ENCODE peak calls at places on chromosomes 4 and X, in eight cellular contexts. B is HFF-Myc, C is IMR-90, F is left ventricle myocardium inferior, E is psoas muscle, J is cardiac fibroblast, N is Peyer's patch, G is SK-N-SH. Y is an unnamed sample.

GRCh38 chr4:120318447-120318846 is 251.8 kb upstream of the MAD2L1 start:
- DNase-seq in B (no peak), C (no peak), F (no peak), E (no peak), J (no peak), N (no peak), G (no peak), Y (no peak)

GRCh38 chrX:21875013-21875412 is 19.2 kb downstream of the YY2 start:
- DNase-seq in B (no peak), C (no peak), F (no peak), E (no peak), J (no peak), N (no peak), G (peak; percentile 30), Y (no peak)

GRCh38 chr4:134546279-134546678 is 344.7 kb upstream of the PABPC4L start:
- DNase-seq in B (no peak), C (no peak), F (no peak), E (no peak), J (no peak), N (no peak), G (no peak), Y (no peak)

GRCh38 chr4:142091691-142092182 is 455.4 kb downstream of the IL15 start:
- DNase-seq in B (peak; percentile 83), C (peak; percentile 99), F (no peak), E (no peak), J (peak; percentile 100), N (no peak), G (no peak), Y (no peak)

GRCh38 chrX:120559799-120560198 is 963 bp downstream of the CUL4B start:
- DNase-seq in B (no peak), C (no peak), F (no peak), E (no peak), J (no peak), N (no peak), G (no peak), Y (no peak)

GRCh38 chrX:11100281-11101035 is 10.7 kb upstream of the HCCS start:
- DNase-seq in B (no peak), C (peak; percentile 80), F (no peak), E (no peak), J (peak; percentile 74), N (no peak), G (peak; percentile 34), Y (peak; percentile 84)

GRCh38 chrX:85619962-85620361 is 240.5 kb upstream of the POF1B start:
- DNase-seq in B (no peak), C (no peak), F (no peak), E (no peak), J (no peak), N (no peak), G (no peak), Y (no peak)

GRCh38 chr4:13627185-13627605 is 330 bp downstream of the BOD1L1 start:
- DNase-seq in B (no peak), C (no peak), F (no peak), E (peak; percentile 27), J (no peak), N (no peak), G (no peak), Y (peak; percentile 44)

GRCh38 chr4:71300964-71301363 is 37.9 kb upstream of the SLC4A4 start:
- DNase-seq in B (no peak), C (no peak), F (no peak), E (no peak), J (peak; percentile 6), N (peak; percentile 86), G (no peak), Y (no peak)

GRCh38 chr4:5923306-5923830 is 30.5 kb upstream of the CRMP1 start:
- DNase-seq in B (no peak), C (no peak), F (no peak), E (no peak), J (no peak), N (no peak), G (no peak), Y (peak; percentile 88)

GRCh38 chrX:16970977-16971376 is 24.5 kb downstream of the REPS2 start:
- DNase-seq in B (no peak), C (peak; percentile 30), F (no peak), E (no peak), J (peak; percentile 46), N (no peak), G (no peak), Y (no peak)

GRCh38 chr4:156949373-156949814 is 22.2 kb downstream of the PDGFC start:
- DNase-seq in B (no peak), C (peak; percentile 80), F (no peak), E (no peak), J (peak; percentile 95), N (no peak), G (no peak), Y (no peak)

GRCh38 chr4:88110826-88111225 is 47.6 kb downstream of the ABCG2 start:
- DNase-seq in B (no peak), C (no peak), F (no peak), E (no peak), J (no peak), N (no peak), G (no peak), Y (no peak)

GRCh38 chrX:22109442-22109841 is 77.3 kb downstream of the PHEX start:
- DNase-seq in B (no peak), C (peak; percentile 55), F (no peak), E (no peak), J (peak; percentile 61), N (no peak), G (no peak), Y (peak; percentile 45)

GRCh38 chr4:105520819-105521790 is 31.3 kb upstream of the ARHGEF38 start:
- DNase-seq in B (peak; percentile 15), C (peak; percentile 32), F (no peak), E (no peak), J (peak; percentile 62), N (no peak), G (peak; percentile 69), Y (peak; percentile 81)

GRCh38 chrX:22934640-22935039 is 65.1 kb upstream of the DDX53 start:
- DNase-seq in B (no peak), C (no peak), F (no peak), E (no peak), J (no peak), N (no peak), G (no peak), Y (no peak)

GRCh38 chr4:28822163-28822562 is 1898.0 kb upstream of the PCDH7 start:
- DNase-seq in B (no peak), C (peak; percentile 19), F (no peak), E (no peak), J (no peak), N (no peak), G (no peak), Y (no peak)

GRCh38 chr4:3323071-3323481 is 30.3 kb downstream of the RGS12 start:
- DNase-seq in B (no peak), C (no peak), F (no peak), E (no peak), J (no peak), N (no peak), G (no peak), Y (no peak)

GRCh38 chr4:152663203-152664066 is 16.4 kb downstream of the TMEM154 start:
- DNase-seq in B (no peak), C (no peak), F (no peak), E (no peak), J (peak; percentile 6), N (no peak), G (no peak), Y (no peak)

GRCh38 chr4:12500409-12500808 is 983.7 kb downstream of the RAB28 start:
- DNase-seq in B (no peak), C (no peak), F (no peak), E (no peak), J (no peak), N (no peak), G (no peak), Y (no peak)
- H3K4me3 ChIP-seq in B (no peak overlapping the region), C (no peak overlapping the region), F (no peak overlapping the region), E (no peak overlapping the region), J (no peak overlapping the region), N (no peak overlapping the region), G (no peak overlapping the region), Y (no peak overlapping the region)

DNA sequence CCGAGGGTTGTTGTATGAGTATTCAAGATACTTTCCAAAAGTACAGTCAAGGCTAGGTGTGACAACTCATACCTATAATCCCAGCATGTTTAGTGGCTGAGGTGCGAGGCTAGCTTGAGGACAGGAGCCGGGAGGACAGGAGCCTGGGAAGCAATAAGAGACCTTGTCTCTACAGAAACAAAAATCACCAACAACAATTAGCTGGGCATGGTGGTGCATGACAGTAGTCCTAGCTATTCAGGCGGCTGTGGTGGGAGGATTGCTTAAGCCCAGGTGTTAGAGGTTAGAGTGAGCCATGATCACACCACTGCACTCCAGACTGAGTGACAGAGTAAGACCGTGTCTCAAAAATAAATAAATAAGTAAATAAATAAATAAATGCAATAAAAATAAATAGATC is 91.6 kb downstream of the TLL1 start:
- DNase-seq in B (no peak), C (no peak), F (no peak), E (no peak), J (no peak), N (no peak), G (no peak), Y (no peak)
- H3K4me3 ChIP-seq in B (no peak overlapping the region), C (no peak overlapping the region), F (no peak overlapping the region), E (no peak overlapping the region), J (no peak overlapping the region), N (no peak overlapping the region), G (no peak overlapping the region), Y (no peak overlapping the region)

GRCh38 chrX:24169211-24169610 is 19.7 kb downstream of the ZFX start:
- DNase-seq in B (no peak), C (no peak), F (no peak), E (no peak), J (no peak), N (no peak), G (no peak), Y (no peak)
- H3K4me3 ChIP-seq in B (no peak overlapping the region), C (no peak overlapping the region), F (no peak overlapping the region), E (no peak overlapping the region), J (no peak overlapping the region), N (no peak overlapping the region), G (no peak overlapping the region), Y (no peak overlapping the region)

DNA sequence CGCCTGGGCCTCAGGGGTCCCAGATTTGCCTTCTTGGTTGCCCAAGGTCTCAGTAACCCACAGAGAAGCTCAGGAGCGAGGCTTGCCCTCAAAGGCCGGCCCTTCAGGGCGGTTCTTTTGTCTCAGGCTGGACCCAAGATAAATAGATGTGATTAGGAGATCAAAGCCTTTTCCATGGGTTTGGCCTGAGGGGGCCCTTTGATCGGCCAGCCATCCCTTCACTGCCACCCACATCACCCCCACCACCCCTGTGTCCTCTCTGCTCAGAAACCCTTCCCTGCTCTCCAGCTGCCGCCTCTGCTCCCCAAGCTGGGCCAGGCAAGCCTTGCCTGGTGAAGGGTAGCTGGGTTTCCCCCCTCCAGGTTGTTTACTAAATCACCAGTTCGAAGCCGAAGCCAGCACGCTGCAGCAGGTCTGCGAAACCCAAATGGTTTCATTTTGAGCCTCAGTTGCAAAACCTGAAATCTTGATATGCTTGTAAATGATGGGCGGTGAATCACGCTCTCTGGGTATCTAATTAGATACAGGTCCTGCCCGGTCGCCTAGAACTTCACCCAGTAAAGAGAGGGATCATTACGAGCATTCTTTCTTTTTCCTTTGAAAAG is 202.6 kb upstream of the BCOR start:
- DNase-seq in B (no peak), C (no peak), F (no peak), E (no peak), J (no peak), N (no peak), G (no peak), Y (no peak)
- H3K4me3 ChIP-seq in B (no peak overlapping the region), C (no peak overlapping the region), F (no peak overlapping the region), E (no peak overlapping the region), J (no peak overlapping the region), N (no peak overlapping the region), G (no peak overlapping the region), Y (no peak overlapping the region)

DNA sequence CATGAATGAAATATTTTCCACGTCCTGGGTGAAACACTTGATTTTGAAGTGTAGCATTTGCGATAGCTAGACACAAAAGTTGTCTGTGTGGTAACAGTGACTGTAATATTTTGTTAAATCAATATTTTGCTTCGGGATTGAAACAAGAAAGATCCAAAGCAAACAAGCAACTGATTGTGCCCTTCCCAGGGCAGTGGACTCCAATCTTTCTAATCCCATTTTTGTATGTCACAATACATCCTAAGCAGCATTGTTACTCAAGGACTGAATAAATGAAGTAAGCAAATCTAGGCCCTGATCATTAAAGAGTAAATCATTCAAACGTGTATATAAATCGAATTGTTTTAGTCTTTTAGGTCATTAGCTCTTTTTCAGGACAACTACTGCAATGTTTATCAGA is 2.8 kb downstream of the ITM2A start:
- DNase-seq in B (no peak), C (no peak), F (no peak), E (no peak), J (no peak), N (no peak), G (no peak), Y (no peak)
- H3K4me3 ChIP-seq in B (no peak overlapping the region), C (no peak overlapping the region), F (peak overlapping the region; percentile 67), E (no peak overlapping the region), J (no peak overlapping the region), N (no peak overlapping the region), G (no peak overlapping the region), Y (no peak overlapping the region)

Y was measured in SJCRH30.